ENCODE peak calls at places on chromosomes 3 and 15, in ten cellular contexts. K is upper lobe of left lung; B is GM04504; L is cardiac septum; J is activated CD8-positive, alpha-beta memory T cell treated with anti-CD3 and anti-CD28 coated beads, Interleukin-2, amount 50 U/mL, for 48 hours; O is stimulated activated naive CD8-positive, alpha-beta T cell treated with anti-CD3 and anti-CD28 coated beads, Interleukin-15, amount 100 ng/mL, for 72 hours; X is T-helper 2 cell; Y is stimulated activated effector memory CD8-positive, alpha-beta T cell treated with anti-CD3 and anti-CD28 coated beads, Interleukin-12 subunit alpha, Interleukin-12 subunit beta, amount 100 ng/mL, for 72 hours; S is thoracic aorta; A is NCI-H1092 treated with DMSO at 0.1 percent for 48 hours. Z is an unnamed sample.

GRCh38 chr15:56838085-56838484 is 80.4 kb upstream of the TCF12 start:
- DNase-seq in Y (no peak), O (no peak), S (no peak), K (no peak), X (no peak), B (no peak), J (no peak), L (no peak), A (no peak), Z (peak)

GRCh38 chr15:71800835-71801745 is 9.3 kb upstream of the NR2E3 start:
- DNase-seq in L (no peak), J (no peak), Y (no peak), K (no peak), A (peak), B (no peak), O (peak), X (no peak), S (no peak), Z (no peak)

GRCh38 chr15:22961661-22962221 is 18.4 kb downstream of the CYFIP1 start:
- DNase-seq in B (no peak), A (no peak), X (no peak), Y (no peak), O (no peak), J (no peak), S (no peak), L (peak), K (no peak), Z (no peak)

GRCh38 chr3:10552631-10552943 is 47.2 kb upstream of the ATP2B2 start:
- DNase-seq in Y (peak), B (no peak), A (no peak), J (peak), X (no peak), O (no peak), K (no peak), S (no peak), L (peak), Z (no peak)

GRCh38 chr3:195260286-195260905 is 10.6 kb downstream of the XXYLT1 start:
- DNase-seq in Y (no peak), L (no peak), K (no peak), S (no peak), J (no peak), B (no peak), A (peak), X (no peak), O (no peak), Z (no peak)

GRCh38 chr15:80984856-80985255 is 4.8 kb downstream of the MESD start:
- DNase-seq in X (no peak), S (no peak), L (no peak), Y (no peak), J (no peak), A (no peak), K (no peak), B (no peak), O (no peak), Z (no peak)

GRCh38 chr15:60408438-60409105 is 10.8 kb upstream of the ANXA2 start:
- DNase-seq in L (no peak), Y (no peak), B (peak), S (no peak), K (no peak), A (no peak), O (no peak), X (no peak), J (no peak), Z (peak)

GRCh38 chr3:102536479-102536878 is 101.7 kb downstream of the ZPLD1 start:
- DNase-seq in X (no peak), B (peak), K (no peak), L (no peak), Y (no peak), A (peak), S (no peak), O (no peak), J (no peak), Z (peak)

GRCh38 chr3:13785853-13786455 is 93.9 kb downstream of the WNT7A start:
- DNase-seq in X (no peak), J (no peak), L (no peak), A (no peak), Y (no peak), K (no peak), S (no peak), B (no peak), O (no peak), Z (no peak)

GRCh38 chr3:72161870-72162617 is 377.1 kb upstream of the PROK2 start:
- DNase-seq in J (no peak), K (no peak), X (no peak), Y (no peak), A (no peak), L (no peak), O (no peak), B (no peak), S (no peak), Z (peak)

GRCh38 chr15:90400759-90401314 is 12.8 kb downstream of the IQGAP1 start:
- DNase-seq in L (peak), X (peak), J (no peak), S (no peak), Y (peak), B (peak), O (peak), A (peak), K (no peak), Z (peak)

GRCh38 chr15:42199126-42199525 is 9.0 kb downstream of the VPS39 start:
- DNase-seq in K (no peak), O (no peak), X (no peak), A (no peak), S (no peak), Y (no peak), L (no peak), B (no peak), J (no peak), Z (no peak)

GRCh38 chr3:44223274-44223673 is 18.4 kb upstream of the TOPAZ1 start:
- DNase-seq in Y (no peak), K (no peak), J (no peak), L (no peak), B (no peak), O (no peak), X (no peak), S (no peak), A (no peak), Z (no peak)

GRCh38 chr3:194284351-194284750 is 66.8 kb downstream of the CPN2 start:
- DNase-seq in K (no peak), X (no peak), B (no peak), Y (no peak), O (no peak), J (no peak), L (peak), A (no peak), S (no peak), Z (no peak)

GRCh38 chr3:44883213-44883955 is 9.0 kb downstream of the TGM4 start:
- DNase-seq in X (no peak), B (no peak), A (no peak), J (no peak), S (no peak), L (no peak), K (no peak), Y (no peak), O (no peak), Z (no peak)

GRCh38 chr15:33908396-33908795 is 59.9 kb upstream of the CHRM5 start:
- DNase-seq in S (no peak), J (no peak), X (no peak), Y (no peak), B (no peak), L (no peak), A (no peak), O (no peak), K (no peak), Z (no peak)

GRCh38 chr3:141342386-141342785 is 25.9 kb upstream of the ZBTB38 start:
- DNase-seq in K (no peak), X (no peak), B (no peak), Y (no peak), J (no peak), O (no peak), A (no peak), S (no peak), L (no peak), Z (no peak)

GRCh38 chr15:81091889-81092558 is 42.0 kb upstream of the CFAP161 start:
- DNase-seq in X (no peak), A (no peak), J (no peak), B (peak), Y (no peak), L (no peak), S (no peak), K (no peak), O (no peak), Z (no peak)

GRCh38 chr3:46361408-46362283 is 7.7 kb downstream of the CCR2 start:
- DNase-seq in J (no peak), Y (no peak), K (no peak), O (no peak), L (no peak), S (no peak), A (no peak), X (no peak), B (no peak), Z (no peak)

GRCh38 chr15:95557226-95558046 is 773.1 kb upstream of the NR2F2 start:
- DNase-seq in S (no peak), Y (no peak), O (no peak), K (no peak), L (no peak), X (no peak), B (peak), A (no peak), J (no peak), Z (no peak)

GRCh38 chr3:46712191-46713047 is 5.2 kb downstream of the PRSS50 start:
- DNase-seq in K (no peak), S (no peak), J (peak), B (no peak), L (peak), A (no peak), Y (no peak), O (no peak), X (no peak), Z (no peak)

GRCh38 chr15:59794229-59794886 is 105.2 kb upstream of the BNIP2 start:
- DNase-seq in K (no peak), J (no peak), B (no peak), S (no peak), A (no peak), X (no peak), Y (no peak), L (no peak), O (no peak), Z (no peak)

GRCh38 chr3:67901681-67902080 is 247.3 kb upstream of the SUCLG2 start:
- DNase-seq in X (no peak), J (no peak), K (no peak), S (no peak), B (no peak), A (no peak), Y (no peak), L (no peak), O (no peak), Z (no peak)

GRCh38 chr3:46102780-46103130 is 75.5 kb upstream of the XCR1 start:
- DNase-seq in X (no peak), J (no peak), A (no peak), L (no peak), S (no peak), K (no peak), Y (no peak), O (no peak), B (no peak), Z (no peak)

GRCh38 chr15:86275361-86275760 is 195.7 kb downstream of the AGBL1 start:
- DNase-seq in K (no peak), A (no peak), L (no peak), X (no peak), Y (no peak), S (no peak), J (no peak), B (no peak), O (no peak), Z (no peak)

GRCh38 chr3:179565496-179565895 is 2.8 kb downstream of the ACTL6A start:
- DNase-seq in B (no peak), X (no peak), Y (no peak), O (no peak), J (no peak), S (no peak), K (no peak), L (no peak), A (no peak), Z (no peak)

GRCh38 chr3:99637381-99638111 is 848 bp upstream of the COL8A1 start:
- DNase-seq in B (no peak), K (peak), O (no peak), S (no peak), L (no peak), X (no peak), Y (no peak), A (no peak), J (no peak), Z (no peak)

GRCh38 chr3:15796771-15797599 is 794 bp downstream of the ANKRD28 start:
- DNase-seq in Y (peak), J (no peak), O (peak), B (peak), K (no peak), X (no peak), L (no peak), S (no peak), A (no peak), Z (no peak)

GRCh38 chr3:37143821-37144220 is 30.6 kb downstream of the LRRFIP2 start:
- DNase-seq in X (no peak), B (no peak), J (no peak), O (no peak), S (no peak), L (no peak), Y (no peak), A (no peak), K (peak), Z (no peak)

GRCh38 chr3:5542472-5542871 is 355.0 kb downstream of the EDEM1 start:
- DNase-seq in X (no peak), O (no peak), Y (no peak), L (no peak), A (no peak), K (no peak), S (no peak), J (no peak), B (no peak), Z (no peak)